ENCODE peak calls at places on chromosomes 3 and 15, in five cellular contexts. One of them, this sample, is unnamed.

GRCh38 chr3:198079771-198080520 is 119.9 kb downstream of the LMLN start:
- DNase-seq in non-pigmented ciliary epithelial cell: no peak
- DNase-seq in GM03348: no peak
- DNase-seq in NCI-H1930: peak
- DNase-seq in HTR-8/SVneo: no peak
- DNase-seq in this sample: no peak

GRCh38 chr3:120753831-120754230 is 11.3 kb downstream of the GTF2E1 start:
- DNase-seq in GM03348: peak
- DNase-seq in NCI-H1930: no peak
- DNase-seq in HTR-8/SVneo: no peak
- DNase-seq in non-pigmented ciliary epithelial cell: no peak
- DNase-seq in this sample: no peak

GRCh38 chr3:149623819-149624218 is 34.0 kb downstream of the WWTR1 start:
- DNase-seq in NCI-H1930: no peak
- DNase-seq in GM03348: no peak
- DNase-seq in non-pigmented ciliary epithelial cell: no peak
- DNase-seq in HTR-8/SVneo: no peak
- DNase-seq in this sample: no peak

GRCh38 chr3:111582114-111582461 is 13.1 kb downstream of the ZBED2 start:
- DNase-seq in NCI-H1930: no peak
- DNase-seq in HTR-8/SVneo: peak
- DNase-seq in non-pigmented ciliary epithelial cell: peak
- DNase-seq in GM03348: peak
- DNase-seq in this sample: peak

GRCh38 chr3:144866504-144866903 is 894.9 kb downstream of the DIPK2A start:
- DNase-seq in non-pigmented ciliary epithelial cell: no peak
- DNase-seq in GM03348: no peak
- DNase-seq in HTR-8/SVneo: no peak
- DNase-seq in NCI-H1930: no peak
- DNase-seq in this sample: no peak

GRCh38 chr3:195873971-195874370 is 34.4 kb downstream of the TNK2 start:
- DNase-seq in HTR-8/SVneo: peak
- DNase-seq in NCI-H1930: no peak
- DNase-seq in GM03348: no peak
- DNase-seq in non-pigmented ciliary epithelial cell: no peak
- DNase-seq in this sample: no peak

GRCh38 chr15:60444289-60444912 is 34.5 kb downstream of the ICE2 start:
- DNase-seq in NCI-H1930: no peak
- DNase-seq in non-pigmented ciliary epithelial cell: no peak
- DNase-seq in HTR-8/SVneo: peak
- DNase-seq in GM03348: peak
- DNase-seq in this sample: no peak

GRCh38 chr3:161203485-161204098 is 17.5 kb upstream of the NMD3 start:
- DNase-seq in GM03348: no peak
- DNase-seq in NCI-H1930: no peak
- DNase-seq in non-pigmented ciliary epithelial cell: no peak
- DNase-seq in HTR-8/SVneo: no peak
- DNase-seq in this sample: no peak

GRCh38 chr15:71096676-71097075 is 18.6 kb upstream of the THSD4 start:
- DNase-seq in HTR-8/SVneo: no peak
- DNase-seq in non-pigmented ciliary epithelial cell: no peak
- DNase-seq in GM03348: peak
- DNase-seq in NCI-H1930: no peak
- DNase-seq in this sample: no peak

GRCh38 chr3:50242778-50243551 is 7.0 kb downstream of the GNAI2 start:
- DNase-seq in NCI-H1930: no peak
- DNase-seq in HTR-8/SVneo: no peak
- DNase-seq in non-pigmented ciliary epithelial cell: no peak
- DNase-seq in GM03348: peak
- DNase-seq in this sample: no peak

GRCh38 chr15:82306791-82307713 is 42.2 kb downstream of the GOLGA6L10 start:
- DNase-seq in NCI-H1930: no peak
- DNase-seq in HTR-8/SVneo: no peak
- DNase-seq in GM03348: no peak
- DNase-seq in non-pigmented ciliary epithelial cell: no peak
- DNase-seq in this sample: no peak

GRCh38 chr3:8603115-8603710 is 41.4 kb downstream of the SSUH2 start:
- DNase-seq in non-pigmented ciliary epithelial cell: no peak
- DNase-seq in GM03348: no peak
- DNase-seq in HTR-8/SVneo: no peak
- DNase-seq in NCI-H1930: no peak
- DNase-seq in this sample: no peak

GRCh38 chr3:31958721-31959152 is 22.3 kb downstream of the OSBPL10 start:
- DNase-seq in GM03348: no peak
- DNase-seq in NCI-H1930: no peak
- DNase-seq in HTR-8/SVneo: no peak
- DNase-seq in non-pigmented ciliary epithelial cell: no peak
- DNase-seq in this sample: no peak

GRCh38 chr3:175070946-175071345 is 211.8 kb downstream of the NAALADL2 start:
- DNase-seq in NCI-H1930: no peak
- DNase-seq in HTR-8/SVneo: no peak
- DNase-seq in non-pigmented ciliary epithelial cell: no peak
- DNase-seq in GM03348: no peak
- DNase-seq in this sample: no peak

GRCh38 chr3:69542265-69543079 is 156.6 kb upstream of the FRMD4B start:
- DNase-seq in GM03348: no peak
- DNase-seq in NCI-H1930: peak
- DNase-seq in HTR-8/SVneo: no peak
- DNase-seq in non-pigmented ciliary epithelial cell: no peak
- DNase-seq in this sample: peak

GRCh38 chr15:62517541-62517940 is 352.5 kb upstream of the C2CD4B start:
- DNase-seq in NCI-H1930: no peak
- DNase-seq in GM03348: no peak
- DNase-seq in non-pigmented ciliary epithelial cell: no peak
- DNase-seq in HTR-8/SVneo: no peak
- DNase-seq in this sample: no peak

GRCh38 chr3:107662109-107662477 is 139.3 kb downstream of the BBX start:
- DNase-seq in HTR-8/SVneo: no peak
- DNase-seq in NCI-H1930: no peak
- DNase-seq in non-pigmented ciliary epithelial cell: peak
- DNase-seq in GM03348: peak
- DNase-seq in this sample: no peak

GRCh38 chr3:150323770-150324169 is 84.3 kb upstream of the TSC22D2 start:
- DNase-seq in HTR-8/SVneo: no peak
- DNase-seq in non-pigmented ciliary epithelial cell: no peak
- DNase-seq in NCI-H1930: no peak
- DNase-seq in GM03348: no peak
- DNase-seq in this sample: no peak

GRCh38 chr3:149536429-149536828 is 61.9 kb downstream of the TM4SF4 start:
- DNase-seq in HTR-8/SVneo: no peak
- DNase-seq in non-pigmented ciliary epithelial cell: no peak
- DNase-seq in GM03348: peak
- DNase-seq in NCI-H1930: no peak
- DNase-seq in this sample: no peak

GRCh38 chr3:143306419-143306818 is 186.8 kb downstream of the CHST2 start:
- DNase-seq in GM03348: no peak
- DNase-seq in non-pigmented ciliary epithelial cell: no peak
- DNase-seq in NCI-H1930: no peak
- DNase-seq in HTR-8/SVneo: no peak
- DNase-seq in this sample: no peak

GRCh38 chr3:124529826-124530571 is 200.3 kb upstream of the UMPS start:
- DNase-seq in non-pigmented ciliary epithelial cell: no peak
- DNase-seq in GM03348: no peak
- DNase-seq in HTR-8/SVneo: peak
- DNase-seq in NCI-H1930: no peak
- DNase-seq in this sample: no peak

GRCh38 chr3:179179979-179180758 is 32.0 kb downstream of the PIK3CA start:
- DNase-seq in HTR-8/SVneo: no peak
- DNase-seq in non-pigmented ciliary epithelial cell: no peak
- DNase-seq in GM03348: peak
- DNase-seq in NCI-H1930: peak
- DNase-seq in this sample: no peak

GRCh38 chr3:147191795-147192385 is 214.5 kb downstream of the ZIC4 start:
- DNase-seq in GM03348: peak
- DNase-seq in non-pigmented ciliary epithelial cell: peak
- DNase-seq in NCI-H1930: peak
- DNase-seq in HTR-8/SVneo: peak
- DNase-seq in this sample: peak

GRCh38 chr3:66215106-66215505 is 5.7 kb upstream of the SLC25A26 start:
- DNase-seq in HTR-8/SVneo: no peak
- DNase-seq in non-pigmented ciliary epithelial cell: no peak
- DNase-seq in NCI-H1930: no peak
- DNase-seq in GM03348: no peak
- DNase-seq in this sample: no peak

GRCh38 chr3:133901083-133901482 is 5.4 kb upstream of the RAB6B start:
- DNase-seq in NCI-H1930: no peak
- DNase-seq in non-pigmented ciliary epithelial cell: no peak
- DNase-seq in GM03348: no peak
- DNase-seq in HTR-8/SVneo: no peak
- DNase-seq in this sample: no peak

GRCh38 chr3:79497447-79498111 is 270.2 kb downstream of the ROBO1 start:
- DNase-seq in NCI-H1930: no peak
- DNase-seq in non-pigmented ciliary epithelial cell: no peak
- DNase-seq in HTR-8/SVneo: no peak
- DNase-seq in GM03348: peak
- DNase-seq in this sample: no peak

GRCh38 chr3:149247025-149247710 is 25.5 kb upstream of the CP start:
- DNase-seq in GM03348: peak
- DNase-seq in HTR-8/SVneo: no peak
- DNase-seq in NCI-H1930: no peak
- DNase-seq in non-pigmented ciliary epithelial cell: no peak
- DNase-seq in this sample: no peak

GRCh38 chr3:48400824-48401433 is 28.9 kb downstream of the FBXW12 start:
- DNase-seq in non-pigmented ciliary epithelial cell: no peak
- DNase-seq in NCI-H1930: peak
- DNase-seq in GM03348: peak
- DNase-seq in HTR-8/SVneo: peak
- DNase-seq in this sample: no peak

GRCh38 chr3:107209302-107210060 is 167.8 kb upstream of the CCDC54 start:
- DNase-seq in non-pigmented ciliary epithelial cell: no peak
- DNase-seq in GM03348: no peak
- DNase-seq in NCI-H1930: no peak
- DNase-seq in HTR-8/SVneo: no peak
- DNase-seq in this sample: no peak

GRCh38 chr3:73298243-73299183 is 237.1 kb downstream of the EBLN2 start:
- DNase-seq in HTR-8/SVneo: no peak
- DNase-seq in non-pigmented ciliary epithelial cell: no peak
- DNase-seq in NCI-H1930: peak
- DNase-seq in GM03348: no peak
- DNase-seq in this sample: no peak

This sample was measured in T1000.